ENCODE peak calls at places on chromosomes 2 and 18, in five cellular contexts. One of them, this sample, is unnamed.
A peak's percentile ranks its signal among the peaks of the same experiment; 100 is the strongest.

GRCh38 chr2:125491663-125492062 is 1164.3 kb upstream of the GYPC start:
- DNase-seq in fibroblast of pulmonary artery: no peak
- DNase-seq in Calu3: no peak
- DNase-seq in WERI-Rb-1: no peak
- DNase-seq in HTR-8/SVneo: no peak
- DNase-seq in this sample: no peak

GRCh38 chr2:30201990-30202389 is 29.3 kb upstream of the LBH start:
- DNase-seq in fibroblast of pulmonary artery: peak; percentile 37
- DNase-seq in Calu3: no peak
- DNase-seq in WERI-Rb-1: no peak
- DNase-seq in HTR-8/SVneo: no peak
- DNase-seq in this sample: peak; percentile 40

GRCh38 chr2:106839849-106840595 is 45.9 kb downstream of the ST6GAL2 start:
- DNase-seq in fibroblast of pulmonary artery: no peak
- DNase-seq in Calu3: no peak
- DNase-seq in WERI-Rb-1: peak; percentile 36
- DNase-seq in HTR-8/SVneo: no peak
- DNase-seq in this sample: peak; percentile 14

GRCh38 chr18:32937007-32937540 is 164.3 kb upstream of the KLHL14 start:
- DNase-seq in fibroblast of pulmonary artery: no peak
- DNase-seq in Calu3: no peak
- DNase-seq in WERI-Rb-1: no peak
- DNase-seq in HTR-8/SVneo: no peak
- DNase-seq in this sample: no peak

GRCh38 chr18:25253136-25253535 is 98.8 kb downstream of the ZNF521 start:
- DNase-seq in fibroblast of pulmonary artery: no peak
- DNase-seq in Calu3: no peak
- DNase-seq in WERI-Rb-1: no peak
- DNase-seq in HTR-8/SVneo: no peak
- DNase-seq in this sample: no peak

GRCh38 chr2:233455006-233455405 is 100.7 kb downstream of the DGKD start:
- DNase-seq in fibroblast of pulmonary artery: no peak
- DNase-seq in Calu3: no peak
- DNase-seq in WERI-Rb-1: no peak
- DNase-seq in HTR-8/SVneo: no peak
- DNase-seq in this sample: no peak

GRCh38 chr18:79010802-79011201 is 31.2 kb downstream of the SALL3 start:
- DNase-seq in fibroblast of pulmonary artery: no peak
- DNase-seq in Calu3: no peak
- DNase-seq in WERI-Rb-1: no peak
- DNase-seq in HTR-8/SVneo: no peak
- DNase-seq in this sample: no peak

GRCh38 chr2:15510552-15510951 is 50.6 kb downstream of the NBAS start:
- DNase-seq in fibroblast of pulmonary artery: no peak
- DNase-seq in Calu3: no peak
- DNase-seq in WERI-Rb-1: no peak
- DNase-seq in HTR-8/SVneo: no peak
- DNase-seq in this sample: no peak

GRCh38 chr2:101616411-101616810 is 81.1 kb upstream of the MAP4K4 start:
- DNase-seq in fibroblast of pulmonary artery: peak; percentile 38
- DNase-seq in Calu3: no peak
- DNase-seq in WERI-Rb-1: no peak
- DNase-seq in HTR-8/SVneo: no peak
- DNase-seq in this sample: peak; percentile 71

GRCh38 chr2:70115646-70116442 is 28.6 kb downstream of the PCBP1 start:
- DNase-seq in fibroblast of pulmonary artery: no peak
- DNase-seq in Calu3: no peak
- DNase-seq in WERI-Rb-1: no peak
- DNase-seq in HTR-8/SVneo: no peak
- DNase-seq in this sample: peak; percentile 28

GRCh38 chr2:20568501-20569463 is 82.1 kb downstream of the HS1BP3 start:
- DNase-seq in fibroblast of pulmonary artery: peak; percentile 93
- DNase-seq in Calu3: peak; percentile 30
- DNase-seq in WERI-Rb-1: no peak
- DNase-seq in HTR-8/SVneo: no peak
- DNase-seq in this sample: no peak

GRCh38 chr2:172261292-172261691 is 158.6 kb upstream of the DLX2 start:
- DNase-seq in fibroblast of pulmonary artery: no peak
- DNase-seq in Calu3: no peak
- DNase-seq in WERI-Rb-1: no peak
- DNase-seq in HTR-8/SVneo: no peak
- DNase-seq in this sample: no peak

GRCh38 chr2:65604246-65604645 is 171.8 kb upstream of the SPRED2 start:
- DNase-seq in fibroblast of pulmonary artery: no peak
- DNase-seq in Calu3: peak; percentile 14
- DNase-seq in WERI-Rb-1: no peak
- DNase-seq in HTR-8/SVneo: no peak
- DNase-seq in this sample: no peak

GRCh38 chr2:221994926-221995325 is 303.9 kb downstream of the PAX3 start:
- DNase-seq in fibroblast of pulmonary artery: no peak
- DNase-seq in Calu3: no peak
- DNase-seq in WERI-Rb-1: no peak
- DNase-seq in HTR-8/SVneo: no peak
- DNase-seq in this sample: no peak

GRCh38 chr2:118729760-118730159 is 117.7 kb downstream of the EN1 start:
- DNase-seq in fibroblast of pulmonary artery: no peak
- DNase-seq in Calu3: no peak
- DNase-seq in WERI-Rb-1: no peak
- DNase-seq in HTR-8/SVneo: no peak
- DNase-seq in this sample: no peak

GRCh38 chr2:29273704-29274611 is 158.7 kb downstream of the CLIP4 start:
- DNase-seq in fibroblast of pulmonary artery: no peak
- DNase-seq in Calu3: no peak
- DNase-seq in WERI-Rb-1: no peak
- DNase-seq in HTR-8/SVneo: no peak
- DNase-seq in this sample: no peak

GRCh38 chr2:1731963-1732768 is 12.1 kb downstream of the PXDN start:
- DNase-seq in fibroblast of pulmonary artery: peak; percentile 93
- DNase-seq in Calu3: no peak
- DNase-seq in WERI-Rb-1: no peak
- DNase-seq in HTR-8/SVneo: no peak
- DNase-seq in this sample: no peak

GRCh38 chr18:47929681-47930085 is 776 bp downstream of the SMAD2 start:
- DNase-seq in fibroblast of pulmonary artery: peak; percentile 62
- DNase-seq in Calu3: no peak
- DNase-seq in WERI-Rb-1: no peak
- DNase-seq in HTR-8/SVneo: no peak
- DNase-seq in this sample: no peak

GRCh38 chr2:69026026-69026425 is 13.0 kb downstream of the ANTXR1 start:
- DNase-seq in fibroblast of pulmonary artery: peak; percentile 72
- DNase-seq in Calu3: peak; percentile 66
- DNase-seq in WERI-Rb-1: peak; percentile 68
- DNase-seq in HTR-8/SVneo: no peak
- DNase-seq in this sample: peak; percentile 33

GRCh38 chr2:223123859-223124610 is 72.0 kb downstream of the KCNE4 start:
- DNase-seq in fibroblast of pulmonary artery: peak; percentile 61
- DNase-seq in Calu3: no peak
- DNase-seq in WERI-Rb-1: no peak
- DNase-seq in HTR-8/SVneo: no peak
- DNase-seq in this sample: no peak

This sample was measured in midbrain.